ENCODE peak calls at places on chromosomes 5 and 9, in nine cellular contexts. One of them, this sample, is unnamed.
A peak's percentile ranks its signal among the peaks of the same experiment; 100 is the strongest.

GRCh38 chr5:131209506-131210191 is 38.9 kb downstream of the LYRM7 start:
- DNase-seq in endothelial cell: no peak
- DNase-seq in HT-29: no peak
- DNase-seq in GF-D8: peak; percentile 81
- DNase-seq in central memory CD4-positive, alpha-beta T cell: peak; percentile 81
- DNase-seq in CD8-positive, alpha-beta memory T cell: peak; percentile 36
- DNase-seq in NCI-H510A treated with DMSO at 0.1 percent for 48 hours: no peak
- DNase-seq in progenitor cell of endocrine pancreas: no peak
- DNase-seq in adipocyte: no peak
- DNase-seq in this sample: no peak

GRCh38 chr9:123164285-123164684 is 104.1 kb downstream of the STRBP start:
- DNase-seq in central memory CD4-positive, alpha-beta T cell: no peak
- DNase-seq in NCI-H510A treated with DMSO at 0.1 percent for 48 hours: no peak
- DNase-seq in endothelial cell: no peak
- DNase-seq in HT-29: no peak
- DNase-seq in progenitor cell of endocrine pancreas: no peak
- DNase-seq in GF-D8: no peak
- DNase-seq in adipocyte: no peak
- DNase-seq in CD8-positive, alpha-beta memory T cell: no peak
- DNase-seq in this sample: no peak

GRCh38 chr9:87714819-87715218 is 11.1 kb upstream of the CTSL start:
- DNase-seq in HT-29: peak; percentile 21
- DNase-seq in endothelial cell: no peak
- DNase-seq in CD8-positive, alpha-beta memory T cell: no peak
- DNase-seq in progenitor cell of endocrine pancreas: no peak
- DNase-seq in NCI-H510A treated with DMSO at 0.1 percent for 48 hours: no peak
- DNase-seq in GF-D8: peak; percentile 29
- DNase-seq in adipocyte: peak; percentile 87
- DNase-seq in central memory CD4-positive, alpha-beta T cell: no peak
- DNase-seq in this sample: peak; percentile 19

GRCh38 chr9:133460405-133461175 is 812 bp downstream of the CACFD1 start:
- DNase-seq in central memory CD4-positive, alpha-beta T cell: no peak
- DNase-seq in progenitor cell of endocrine pancreas: peak; percentile 45
- DNase-seq in CD8-positive, alpha-beta memory T cell: no peak
- DNase-seq in HT-29: peak; percentile 86
- DNase-seq in adipocyte: peak; percentile 4
- DNase-seq in NCI-H510A treated with DMSO at 0.1 percent for 48 hours: peak; percentile 74
- DNase-seq in GF-D8: no peak
- DNase-seq in endothelial cell: peak; percentile 58
- DNase-seq in this sample: peak; percentile 67

GRCh38 chr9:136697146-136697820 is 10.0 kb upstream of the AGPAT2 start:
- DNase-seq in progenitor cell of endocrine pancreas: no peak
- DNase-seq in HT-29: peak; percentile 25
- DNase-seq in adipocyte: no peak
- DNase-seq in endothelial cell: no peak
- DNase-seq in CD8-positive, alpha-beta memory T cell: no peak
- DNase-seq in GF-D8: peak; percentile 11
- DNase-seq in NCI-H510A treated with DMSO at 0.1 percent for 48 hours: no peak
- DNase-seq in central memory CD4-positive, alpha-beta T cell: no peak
- DNase-seq in this sample: no peak

GRCh38 chr5:177071671-177072385 is 14.9 kb upstream of the FGFR4 start:
- DNase-seq in CD8-positive, alpha-beta memory T cell: peak; percentile 52
- DNase-seq in endothelial cell: peak; percentile 83
- DNase-seq in central memory CD4-positive, alpha-beta T cell: peak; percentile 46
- DNase-seq in GF-D8: peak; percentile 31
- DNase-seq in adipocyte: peak; percentile 94
- DNase-seq in progenitor cell of endocrine pancreas: peak; percentile 69
- DNase-seq in HT-29: peak; percentile 94
- DNase-seq in NCI-H510A treated with DMSO at 0.1 percent for 48 hours: peak; percentile 74
- DNase-seq in this sample: peak; percentile 75

GRCh38 chr5:180334176-180334575 is 19.0 kb downstream of the GFPT2 start:
- DNase-seq in central memory CD4-positive, alpha-beta T cell: no peak
- DNase-seq in GF-D8: no peak
- DNase-seq in endothelial cell: no peak
- DNase-seq in CD8-positive, alpha-beta memory T cell: no peak
- DNase-seq in NCI-H510A treated with DMSO at 0.1 percent for 48 hours: no peak
- DNase-seq in progenitor cell of endocrine pancreas: no peak
- DNase-seq in HT-29: no peak
- DNase-seq in adipocyte: no peak
- DNase-seq in this sample: no peak

GRCh38 chr9:105979359-105979758 is 285.0 kb downstream of the TMEM38B start:
- DNase-seq in progenitor cell of endocrine pancreas: no peak
- DNase-seq in adipocyte: no peak
- DNase-seq in NCI-H510A treated with DMSO at 0.1 percent for 48 hours: no peak
- DNase-seq in endothelial cell: no peak
- DNase-seq in GF-D8: no peak
- DNase-seq in central memory CD4-positive, alpha-beta T cell: no peak
- DNase-seq in CD8-positive, alpha-beta memory T cell: no peak
- DNase-seq in HT-29: no peak
- DNase-seq in this sample: no peak

GRCh38 chr5:93582677-93583524 is at the start of gene NR2F1:
- DNase-seq in central memory CD4-positive, alpha-beta T cell: no peak
- DNase-seq in endothelial cell: no peak
- DNase-seq in CD8-positive, alpha-beta memory T cell: no peak
- DNase-seq in adipocyte: peak; percentile 94
- DNase-seq in GF-D8: no peak
- DNase-seq in NCI-H510A treated with DMSO at 0.1 percent for 48 hours: peak; percentile 82
- DNase-seq in HT-29: peak; percentile 94
- DNase-seq in progenitor cell of endocrine pancreas: peak; percentile 62
- DNase-seq in this sample: peak; percentile 97

GRCh38 chr5:5882706-5883105 is 460.2 kb downstream of the ICE1 start:
- DNase-seq in HT-29: no peak
- DNase-seq in endothelial cell: no peak
- DNase-seq in central memory CD4-positive, alpha-beta T cell: no peak
- DNase-seq in progenitor cell of endocrine pancreas: no peak
- DNase-seq in adipocyte: no peak
- DNase-seq in NCI-H510A treated with DMSO at 0.1 percent for 48 hours: no peak
- DNase-seq in CD8-positive, alpha-beta memory T cell: no peak
- DNase-seq in GF-D8: no peak
- DNase-seq in this sample: no peak

GRCh38 chr9:4228606-4229005 is 71.3 kb downstream of the GLIS3 start:
- DNase-seq in central memory CD4-positive, alpha-beta T cell: no peak
- DNase-seq in progenitor cell of endocrine pancreas: no peak
- DNase-seq in GF-D8: no peak
- DNase-seq in endothelial cell: no peak
- DNase-seq in HT-29: peak; percentile 59
- DNase-seq in NCI-H510A treated with DMSO at 0.1 percent for 48 hours: peak; percentile 34
- DNase-seq in adipocyte: peak; percentile 71
- DNase-seq in CD8-positive, alpha-beta memory T cell: no peak
- DNase-seq in this sample: no peak

This sample was measured in SHP77 treated with DMSO at 0.1 percent for 48 hours.